ENCODE peak calls at places on chromosomes 12 and 14, in eight cellular contexts. One of them, this sample, is unnamed.

GRCh38 chr14:97106166-97106565 is 309.0 kb downstream of the VRK1 start:
- DNase-seq in Calu3: no peak
- DNase-seq in upper lobe of right lung: no peak
- DNase-seq in neural progenitor cell: no peak
- DNase-seq in astrocyte: no peak
- DNase-seq in epithelial cell of esophagus: no peak
- DNase-seq in A549: no peak
- DNase-seq in neural crest cell: no peak
- DNase-seq in this sample: no peak

GRCh38 chr12:18422849-18423248 is 161.5 kb downstream of the PIK3C2G start:
- DNase-seq in Calu3: no peak
- DNase-seq in upper lobe of right lung: no peak
- DNase-seq in neural progenitor cell: no peak
- DNase-seq in astrocyte: peak
- DNase-seq in epithelial cell of esophagus: peak
- DNase-seq in A549: no peak
- DNase-seq in neural crest cell: no peak
- DNase-seq in this sample: peak

GRCh38 chr12:3436496-3437060 is 54.4 kb upstream of the PRMT8 start:
- DNase-seq in Calu3: peak
- DNase-seq in upper lobe of right lung: peak
- DNase-seq in neural progenitor cell: no peak
- DNase-seq in astrocyte: no peak
- DNase-seq in epithelial cell of esophagus: no peak
- DNase-seq in A549: no peak
- DNase-seq in neural crest cell: no peak
- DNase-seq in this sample: no peak

GRCh38 chr14:68927956-68928675 is 51.0 kb downstream of the ACTN1 start:
- DNase-seq in Calu3: no peak
- DNase-seq in upper lobe of right lung: no peak
- DNase-seq in neural progenitor cell: no peak
- DNase-seq in astrocyte: no peak
- DNase-seq in epithelial cell of esophagus: no peak
- DNase-seq in A549: no peak
- DNase-seq in neural crest cell: no peak
- DNase-seq in this sample: no peak

GRCh38 chr12:95014554-95014953 is 11.1 kb upstream of the NDUFA12 start:
- DNase-seq in Calu3: no peak
- DNase-seq in upper lobe of right lung: no peak
- DNase-seq in neural progenitor cell: no peak
- DNase-seq in astrocyte: no peak
- DNase-seq in epithelial cell of esophagus: no peak
- DNase-seq in A549: no peak
- DNase-seq in neural crest cell: no peak
- DNase-seq in this sample: no peak

GRCh38 chr14:102046337-102047278 is 40.2 kb downstream of the HSP90AA1 start:
- DNase-seq in Calu3: peak
- DNase-seq in upper lobe of right lung: peak
- DNase-seq in neural progenitor cell: peak
- DNase-seq in astrocyte: no peak
- DNase-seq in epithelial cell of esophagus: peak
- DNase-seq in A549: peak
- DNase-seq in neural crest cell: peak
- DNase-seq in this sample: peak

GRCh38 chr14:90491221-90491867 is 94.5 kb downstream of the CALM1 start:
- DNase-seq in Calu3: no peak
- DNase-seq in upper lobe of right lung: no peak
- DNase-seq in neural progenitor cell: no peak
- DNase-seq in astrocyte: peak
- DNase-seq in epithelial cell of esophagus: no peak
- DNase-seq in A549: no peak
- DNase-seq in neural crest cell: peak
- DNase-seq in this sample: peak

GRCh38 chr14:77154421-77154820 is 12.8 kb upstream of the ZDHHC22 start:
- DNase-seq in Calu3: no peak
- DNase-seq in upper lobe of right lung: no peak
- DNase-seq in neural progenitor cell: no peak
- DNase-seq in astrocyte: no peak
- DNase-seq in epithelial cell of esophagus: no peak
- DNase-seq in A549: no peak
- DNase-seq in neural crest cell: no peak
- DNase-seq in this sample: no peak

GRCh38 chr12:54967461-54967860 is 17.1 kb downstream of the TESPA1 start:
- DNase-seq in Calu3: no peak
- DNase-seq in upper lobe of right lung: no peak
- DNase-seq in neural progenitor cell: no peak
- DNase-seq in astrocyte: no peak
- DNase-seq in epithelial cell of esophagus: peak
- DNase-seq in A549: no peak
- DNase-seq in neural crest cell: no peak
- DNase-seq in this sample: peak

DNA sequence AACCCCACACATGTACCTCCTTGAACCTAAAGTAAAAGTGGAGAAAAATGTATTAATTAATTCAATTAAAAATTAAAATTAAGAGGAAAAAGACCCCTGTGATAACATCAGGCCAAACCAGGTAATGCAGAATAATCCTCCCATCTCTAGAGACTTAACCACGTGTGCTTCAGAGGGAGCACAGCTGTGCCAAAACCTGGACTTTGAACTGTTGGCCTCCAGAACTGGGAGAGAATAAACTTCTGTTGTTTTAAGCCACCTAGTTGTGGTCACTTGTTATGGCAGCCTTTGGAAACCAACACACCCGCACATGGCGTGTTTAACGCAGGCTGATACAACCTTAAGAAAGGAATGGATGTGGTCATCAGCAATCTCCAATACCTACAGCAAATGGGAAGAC is 23.8 kb downstream of the OAS2 start:
- DNase-seq in Calu3: no peak
- DNase-seq in upper lobe of right lung: no peak
- DNase-seq in neural progenitor cell: no peak
- DNase-seq in astrocyte: no peak
- DNase-seq in epithelial cell of esophagus: no peak
- DNase-seq in A549: peak
- DNase-seq in neural crest cell: no peak
- DNase-seq in this sample: no peak
- TF ChIP-seq CTCF in Calu3: no peak
- TF ChIP-seq CTCF in upper lobe of right lung: no peak
- TF ChIP-seq CTCF in neural progenitor cell: no peak
- TF ChIP-seq CTCF in astrocyte: no peak
- TF ChIP-seq CTCF in epithelial cell of esophagus: peak
- TF ChIP-seq CTCF in A549: no peak
- TF ChIP-seq CTCF in neural crest cell: no peak
- TF ChIP-seq CTCF in this sample: peak

DNA sequence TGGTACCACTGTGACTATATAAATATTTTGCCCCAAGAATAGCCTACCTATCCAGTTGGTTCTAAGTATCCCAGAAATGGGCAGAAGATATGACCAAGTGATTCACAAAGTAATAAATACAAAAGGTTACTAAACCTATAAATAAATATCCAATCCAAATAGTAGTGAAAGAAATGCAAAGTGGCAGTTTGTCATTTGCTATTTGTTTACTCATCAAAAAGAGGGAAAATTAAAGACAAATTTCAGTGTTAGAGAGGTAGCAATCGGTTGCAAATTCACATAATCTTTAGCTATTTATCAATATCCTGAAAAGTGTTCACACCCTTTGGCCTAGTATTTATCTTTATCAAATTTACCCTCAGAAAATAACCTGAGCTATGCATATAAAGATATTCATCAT is 136.4 kb upstream of the NPAS3 start:
- DNase-seq in Calu3: no peak
- DNase-seq in upper lobe of right lung: no peak
- DNase-seq in neural progenitor cell: no peak
- DNase-seq in astrocyte: no peak
- DNase-seq in epithelial cell of esophagus: no peak
- DNase-seq in A549: no peak
- DNase-seq in neural crest cell: no peak
- DNase-seq in this sample: no peak
- TF ChIP-seq CTCF in Calu3: no peak
- TF ChIP-seq CTCF in upper lobe of right lung: no peak
- TF ChIP-seq CTCF in neural progenitor cell: no peak
- TF ChIP-seq CTCF in astrocyte: no peak
- TF ChIP-seq CTCF in epithelial cell of esophagus: no peak
- TF ChIP-seq CTCF in A549: no peak
- TF ChIP-seq CTCF in neural crest cell: no peak
- TF ChIP-seq CTCF in this sample: no peak

DNA sequence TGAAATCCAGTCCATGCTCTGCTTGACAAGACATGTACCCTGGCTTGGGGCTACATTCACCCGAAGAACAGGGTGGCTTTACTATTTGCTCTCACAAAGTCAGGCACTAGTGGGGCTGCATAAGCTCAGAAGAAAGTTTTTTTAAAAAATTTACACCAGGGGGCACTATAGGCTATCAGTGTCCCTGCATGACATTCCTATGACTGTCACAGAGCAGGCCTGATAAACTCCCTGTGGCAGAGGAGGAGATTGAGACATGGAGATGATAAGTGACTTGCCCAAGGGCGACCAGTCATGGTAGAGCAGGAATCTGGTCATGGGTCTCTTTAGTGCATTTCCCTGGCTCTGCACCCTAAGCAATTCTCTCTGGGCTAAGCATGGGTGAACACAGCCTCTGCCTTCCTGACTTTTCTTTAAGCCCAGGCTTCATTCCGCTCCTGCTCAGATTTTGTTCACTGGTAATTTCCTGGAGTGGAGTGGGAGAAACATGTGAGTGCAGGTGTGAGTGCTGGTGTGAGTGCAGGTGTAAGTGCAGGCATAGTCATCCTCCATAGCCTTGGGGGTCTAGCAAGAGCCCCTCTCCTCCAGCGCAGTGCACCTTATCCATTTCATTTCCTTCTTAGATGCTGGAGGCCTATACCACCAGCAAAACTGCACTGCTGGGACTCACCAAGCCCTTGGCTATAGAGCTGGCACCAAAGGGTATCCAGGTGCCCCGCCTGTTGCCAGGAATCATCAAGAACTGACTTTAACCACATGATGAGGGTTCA is 91.6 kb downstream of the DHRS2 start:
- DNase-seq in Calu3: peak
- DNase-seq in upper lobe of right lung: no peak
- DNase-seq in neural progenitor cell: peak
- DNase-seq in astrocyte: peak
- DNase-seq in epithelial cell of esophagus: peak
- DNase-seq in A549: peak
- DNase-seq in neural crest cell: no peak
- DNase-seq in this sample: peak
- TF ChIP-seq CTCF in Calu3: peak
- TF ChIP-seq CTCF in upper lobe of right lung: peak
- TF ChIP-seq CTCF in neural progenitor cell: peak
- TF ChIP-seq CTCF in astrocyte: peak
- TF ChIP-seq CTCF in epithelial cell of esophagus: peak
- TF ChIP-seq CTCF in A549: peak
- TF ChIP-seq CTCF in neural crest cell: peak
- TF ChIP-seq CTCF in this sample: peak

GRCh38 chr12:96985515-96986362 is 78.7 kb downstream of the NEDD1 start:
- DNase-seq in Calu3: peak
- DNase-seq in upper lobe of right lung: peak
- DNase-seq in neural progenitor cell: peak
- DNase-seq in astrocyte: no peak
- DNase-seq in epithelial cell of esophagus: peak
- DNase-seq in A549: peak
- DNase-seq in neural crest cell: no peak
- DNase-seq in this sample: no peak

GRCh38 chr12:96982671-96983070 is 75.6 kb downstream of the NEDD1 start:
- DNase-seq in Calu3: no peak
- DNase-seq in upper lobe of right lung: no peak
- DNase-seq in neural progenitor cell: no peak
- DNase-seq in astrocyte: no peak
- DNase-seq in epithelial cell of esophagus: no peak
- DNase-seq in A549: no peak
- DNase-seq in neural crest cell: no peak
- DNase-seq in this sample: no peak

GRCh38 chr12:96988919-96989318 is 81.9 kb downstream of the NEDD1 start:
- DNase-seq in Calu3: no peak
- DNase-seq in upper lobe of right lung: no peak
- DNase-seq in neural progenitor cell: no peak
- DNase-seq in astrocyte: no peak
- DNase-seq in epithelial cell of esophagus: no peak
- DNase-seq in A549: no peak
- DNase-seq in neural crest cell: no peak
- DNase-seq in this sample: no peak

GRCh38 chr12:96989916-96990315 is 82.9 kb downstream of the NEDD1 start:
- DNase-seq in Calu3: peak
- DNase-seq in upper lobe of right lung: no peak
- DNase-seq in neural progenitor cell: peak
- DNase-seq in astrocyte: peak
- DNase-seq in epithelial cell of esophagus: peak
- DNase-seq in A549: peak
- DNase-seq in neural crest cell: no peak
- DNase-seq in this sample: no peak

DNA sequence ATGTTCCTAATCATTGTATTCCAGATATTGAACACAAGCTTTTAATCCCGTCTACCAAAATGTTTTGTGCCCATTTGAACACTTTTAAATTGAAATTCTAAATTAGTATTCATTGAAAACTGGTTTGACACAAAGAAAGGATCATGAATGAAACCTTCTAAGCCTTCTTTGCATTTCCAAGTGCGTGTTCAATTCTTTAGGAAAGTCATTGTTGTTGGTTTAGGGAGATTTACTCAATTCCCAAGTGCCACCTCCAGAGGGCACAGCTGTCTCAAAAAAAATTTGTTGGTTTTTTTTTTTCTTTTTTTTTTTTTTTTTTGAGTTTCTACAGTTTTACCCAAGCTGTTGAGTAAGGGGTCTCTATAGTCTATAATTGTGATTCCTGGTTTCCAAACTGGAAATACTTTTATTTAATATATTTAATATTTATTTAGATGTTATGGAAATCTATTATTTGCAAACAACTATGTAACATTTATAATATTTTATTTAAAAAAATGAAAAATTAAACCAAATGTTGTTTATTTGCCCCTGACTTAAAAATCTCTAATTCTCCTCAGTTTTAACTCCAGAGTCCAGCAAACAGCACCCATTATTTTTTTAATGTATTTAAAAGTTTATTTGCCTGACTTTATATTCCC is 79.9 kb downstream of the NEDD1 start:
- DNase-seq in Calu3: peak
- DNase-seq in upper lobe of right lung: no peak
- DNase-seq in neural progenitor cell: peak
- DNase-seq in astrocyte: no peak
- DNase-seq in epithelial cell of esophagus: peak
- DNase-seq in A549: peak
- DNase-seq in neural crest cell: peak
- DNase-seq in this sample: peak
- TF ChIP-seq CTCF in Calu3: peak
- TF ChIP-seq CTCF in upper lobe of right lung: peak
- TF ChIP-seq CTCF in neural progenitor cell: peak
- TF ChIP-seq CTCF in astrocyte: peak
- TF ChIP-seq CTCF in epithelial cell of esophagus: peak
- TF ChIP-seq CTCF in A549: peak
- TF ChIP-seq CTCF in neural crest cell: peak
- TF ChIP-seq CTCF in this sample: peak

This sample was measured in fibroblast of the aortic adventitia.